ENCODE peak calls at places on chromosome 2, in five cellular contexts. C is A673, Y is bronchial epithelial cell, B is GM12878, G is tibial artery. N is an unnamed sample.

GRCh38 chr2:38315707-38316333 is 61.3 kb downstream of the ATL2 start:
- DNase-seq in B (peak; percentile 11), G (no peak), C (peak; percentile 83), Y (peak; percentile 62), N (no peak)

GRCh38 chr2:198106621-198107020 is 302.2 kb downstream of the PLCL1 start:
- DNase-seq in G (no peak), C (no peak), B (no peak), Y (no peak), N (no peak)

GRCh38 chr2:155733091-155733870 is 599.2 kb downstream of the NR4A2 start:
- DNase-seq in C (peak; percentile 41), B (no peak), G (no peak), Y (peak; percentile 4), N (no peak)

GRCh38 chr2:195560209-195560907 is 96.7 kb upstream of the SLC39A10 start:
- DNase-seq in Y (no peak), G (no peak), B (no peak), C (no peak), N (no peak)

GRCh38 chr2:188050716-188051115 is 241.0 kb upstream of the GULP1 start:
- DNase-seq in C (no peak), Y (no peak), B (no peak), G (no peak), N (no peak)

GRCh38 chr2:1704606-1705556 is 39.4 kb downstream of the PXDN start:
- DNase-seq in C (peak; percentile 55), B (no peak), G (no peak), Y (peak; percentile 77), N (no peak)

GRCh38 chr2:121006783-121007489 is 271.3 kb downstream of the GLI2 start:
- DNase-seq in B (no peak), C (no peak), Y (no peak), G (no peak), N (no peak)

GRCh38 chr2:195769975-195770374 is 112.9 kb downstream of the SLC39A10 start:
- DNase-seq in G (no peak), Y (peak; percentile 8), C (no peak), B (no peak), N (no peak)

GRCh38 chr2:133566967-133567645 is 1.2 kb downstream of the NCKAP5 start:
- DNase-seq in B (no peak), G (no peak), Y (peak; percentile 77), C (peak; percentile 78), N (no peak)

GRCh38 chr2:178449700-178450573 is 1.0 kb downstream of the PRKRA start:
- DNase-seq in Y (no peak), B (no peak), G (no peak), C (no peak), N (no peak)

GRCh38 chr2:188367164-188367563 is 75.5 kb downstream of the GULP1 start:
- DNase-seq in Y (no peak), B (no peak), G (no peak), C (no peak), N (no peak)

GRCh38 chr2:1499033-1499795 is 86.0 kb downstream of the TPO start:
- DNase-seq in Y (no peak), C (no peak), B (no peak), G (peak; percentile 45), N (no peak)

DNA sequence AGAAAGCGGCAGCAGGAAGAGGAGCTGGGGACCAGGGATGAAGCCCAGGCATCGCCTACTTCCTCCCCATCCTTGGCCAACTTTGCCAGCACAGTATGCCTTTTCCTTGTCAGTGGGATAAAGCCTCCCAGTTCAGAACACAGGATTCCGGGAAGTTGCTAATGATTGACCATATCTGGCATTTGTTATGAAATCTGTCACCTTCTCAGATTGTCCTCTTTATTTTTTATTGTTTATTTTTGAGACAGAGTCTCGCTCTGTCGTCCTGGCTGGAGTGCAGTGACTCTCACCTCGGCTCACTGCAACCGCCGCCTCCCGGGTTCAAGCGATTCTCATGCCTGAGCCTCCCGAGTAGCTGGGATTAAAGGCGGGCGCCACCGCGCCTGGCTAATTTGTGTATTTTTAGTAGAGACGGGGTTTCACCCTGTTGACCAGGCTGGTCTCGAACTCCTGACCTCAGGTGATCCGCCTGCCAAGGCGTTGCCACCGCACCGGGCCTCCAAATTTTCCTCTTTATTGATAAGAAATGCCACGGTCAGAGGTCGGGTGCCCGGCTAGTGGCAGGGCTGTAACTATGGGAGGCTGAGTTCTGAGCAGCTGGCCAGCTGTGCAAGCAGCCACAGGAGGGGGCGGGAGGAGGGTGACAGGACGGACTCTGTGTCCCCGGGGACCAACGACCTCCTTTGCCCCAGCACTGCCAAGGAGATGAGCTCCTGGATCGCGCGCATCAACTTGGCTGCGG is 24.4 kb downstream of the PSD4 start:
- DNase-seq in G (no peak), Y (no peak), C (no peak), B (no peak), N (no peak)
- H3K4me3 ChIP-seq in G (peak overlapping the region; percentile 76), Y (peak overlapping the region; percentile 53), C (peak overlapping the region; percentile 89), B (no peak overlapping the region), N (no peak overlapping the region)

GRCh38 chr2:5692561-5693287 is 540 bp downstream of the SOX11 start:
- DNase-seq in G (no peak), Y (no peak), B (no peak), C (peak; percentile 51), N (no peak)

GRCh38 chr2:5693288-5694015 is 1.3 kb downstream of the SOX11 start:
- DNase-seq in B (no peak), Y (no peak), G (no peak), C (peak; percentile 61), N (no peak)

GRCh38 chr2:5695641-5696350 is 3.6 kb downstream of the SOX11 start:
- DNase-seq in G (no peak), B (no peak), C (peak; percentile 81), Y (no peak), N (no peak)

GRCh38 chr2:5696351-5696740 is 4.2 kb downstream of the SOX11 start:
- DNase-seq in G (no peak), Y (no peak), C (peak; percentile 74), B (no peak), N (no peak)

GRCh38 chr2:5694016-5694690 is 2.0 kb downstream of the SOX11 start:
- DNase-seq in Y (no peak), C (peak; percentile 71), G (no peak), B (no peak), N (no peak)
- H3K4me3 ChIP-seq in Y (no peak overlapping the region), C (peak overlapping the region; percentile 86), G (no peak overlapping the region), B (no peak overlapping the region), N (no peak overlapping the region)

DNA sequence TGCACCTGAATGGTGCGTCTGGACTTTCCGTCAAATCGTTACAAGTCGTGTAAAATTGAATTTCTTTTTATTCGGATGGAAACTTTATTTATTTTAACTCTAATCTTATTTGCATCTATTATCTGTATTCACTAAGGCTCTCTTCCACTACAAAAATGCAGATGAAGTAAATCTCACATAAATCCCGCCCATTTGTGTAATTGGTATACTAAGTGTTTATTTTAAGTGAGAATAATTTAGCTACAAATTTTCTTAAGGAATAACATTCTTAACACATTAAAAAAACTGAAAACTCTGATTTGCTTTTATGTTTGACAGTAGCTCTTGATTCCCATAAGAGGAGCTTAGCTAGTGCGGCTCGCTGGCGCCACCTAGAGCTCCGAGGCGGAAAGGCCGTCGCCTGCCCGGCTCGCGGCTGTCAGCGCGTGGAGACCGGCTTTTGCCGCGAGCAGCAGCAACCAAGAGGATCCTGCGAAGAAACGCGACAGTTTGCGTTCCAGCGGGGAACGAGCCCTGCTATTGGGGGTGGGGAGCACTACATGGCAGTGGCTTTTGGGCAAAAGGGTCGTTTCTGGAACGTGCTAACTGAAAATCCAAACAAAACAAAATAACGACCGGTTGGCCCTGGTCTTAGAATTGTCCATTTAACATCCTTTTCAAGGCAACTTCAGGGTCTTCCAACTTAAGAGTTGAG is 6.7 kb downstream of the SP9 start:
- DNase-seq in G (peak; percentile 92), Y (peak; percentile 67), B (peak; percentile 30), C (peak; percentile 91), N (peak; percentile 79)
- H3K4me3 ChIP-seq in G (no peak overlapping the region), Y (no peak overlapping the region), B (peak overlapping the region; percentile 32), C (peak overlapping the region; percentile 41), N (no peak overlapping the region)

GRCh38 chr2:7878786-7879515 is 802.9 kb upstream of the ID2 start:
- DNase-seq in C (peak; percentile 33), G (no peak), Y (no peak), B (no peak), N (no peak)
- H3K4me3 ChIP-seq in C (no peak overlapping the region), G (no peak overlapping the region), Y (no peak overlapping the region), B (no peak overlapping the region), N (no peak overlapping the region)

DNA sequence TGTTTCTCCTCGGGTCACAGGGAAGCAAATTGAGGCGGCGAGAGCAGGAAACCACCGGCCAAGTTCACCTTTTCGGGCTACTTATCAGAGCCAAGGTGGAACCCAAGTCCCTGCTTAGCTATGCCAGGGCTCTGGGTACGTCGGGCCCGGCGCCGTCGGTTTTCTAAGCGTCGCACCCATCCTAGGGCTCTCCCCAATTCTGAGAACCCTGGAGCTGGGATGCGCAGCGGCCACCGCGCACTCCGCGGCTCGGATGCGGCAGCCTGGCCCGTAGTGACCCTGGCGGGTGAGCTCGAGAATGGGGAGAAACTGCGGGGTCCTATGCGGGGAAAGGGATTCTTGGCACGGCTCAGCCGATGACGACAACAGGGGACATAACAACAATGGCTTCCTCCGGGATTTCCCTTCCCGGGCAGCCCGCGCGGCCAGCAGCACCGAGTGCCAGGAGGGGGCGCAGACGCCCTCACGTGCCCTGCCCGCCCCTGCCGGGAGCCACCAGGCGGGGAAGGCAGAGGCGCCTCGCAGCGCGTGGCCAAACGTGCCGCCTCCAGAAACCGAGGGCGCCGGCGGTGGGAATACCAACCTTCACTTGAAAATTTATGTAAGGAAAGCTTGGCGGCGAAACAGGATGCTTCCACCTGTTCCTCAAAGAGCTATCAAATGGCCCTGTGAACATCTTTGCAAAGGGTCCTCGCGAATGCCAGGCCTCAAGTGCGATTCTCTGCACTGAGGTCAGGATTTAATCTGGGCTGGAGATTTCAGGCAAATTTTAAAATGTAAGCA is 2.1 kb upstream of the SLC30A3 start:
- DNase-seq in B (no peak), Y (no peak), G (no peak), C (peak; percentile 91), N (peak; percentile 58)
- H3K4me3 ChIP-seq in B (peak overlapping the region; percentile 76), Y (no peak overlapping the region), G (peak overlapping the region; percentile 35), C (peak overlapping the region; percentile 92), N (peak overlapping the region; percentile 59)

DNA sequence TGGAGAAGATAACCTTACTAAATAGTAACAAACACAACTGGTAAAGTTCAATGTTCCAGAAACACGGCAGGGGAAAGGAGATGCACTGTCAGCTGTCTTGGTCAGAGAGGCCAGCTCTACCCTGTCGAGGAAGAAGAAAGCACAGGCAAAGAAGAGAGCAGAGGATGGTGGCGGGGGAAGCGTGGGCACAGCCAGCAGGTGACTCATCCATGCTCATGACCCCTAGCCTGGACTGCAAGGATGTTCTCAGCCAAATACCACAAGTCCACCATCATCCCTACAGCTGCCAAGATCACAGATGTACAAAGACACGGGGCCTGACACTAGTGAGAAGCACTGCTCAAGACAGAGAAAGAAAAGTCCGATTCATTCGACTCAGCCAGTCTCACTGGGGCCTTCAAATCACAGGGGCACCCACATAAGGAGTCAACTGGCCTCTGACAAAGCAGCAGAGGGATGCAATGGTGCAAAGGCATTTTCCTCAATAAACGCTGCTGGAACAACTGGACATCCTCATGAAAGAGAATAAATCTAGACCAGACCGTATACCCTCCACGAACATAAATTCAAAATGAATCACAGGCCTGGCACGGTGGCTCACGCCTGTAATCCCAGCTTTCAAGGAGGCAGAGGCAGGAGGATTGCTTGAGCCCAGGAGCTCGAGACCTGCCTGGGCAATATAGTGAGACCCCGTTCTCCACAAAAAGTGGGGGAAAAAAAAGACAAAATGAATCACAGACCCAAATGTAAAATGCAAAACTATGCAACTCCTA is 5.6 kb downstream of the DTYMK start:
- DNase-seq in Y (peak; percentile 37), G (no peak), C (no peak), B (no peak), N (no peak)
- H3K4me3 ChIP-seq in Y (no peak overlapping the region), G (no peak overlapping the region), C (no peak overlapping the region), B (no peak overlapping the region), N (no peak overlapping the region)

GRCh38 chr2:99101697-99102096 is 39.8 kb upstream of the C2orf15 start:
- DNase-seq in Y (no peak), B (no peak), C (peak; percentile 22), G (no peak), N (no peak)
- H3K4me3 ChIP-seq in Y (no peak overlapping the region), B (no peak overlapping the region), C (no peak overlapping the region), G (no peak overlapping the region), N (no peak overlapping the region)

N was measured in CD8-positive, alpha-beta memory T cell.